ENCODE peak calls at places on chromosome 15, in four cellular contexts. B is brain microvascular endothelial cell, W is GM20000, N is neural crest cell. J is an unnamed sample.

GRCh38 chr15:65286069-65286703 is 497 bp downstream of the PARP16 start:
- DNase-seq in B (no peak), W (no peak), N (no peak), J (peak)

GRCh38 chr15:72203507-72203837 is 5.9 kb upstream of the GRAMD2A start:
- DNase-seq in B (peak), W (no peak), N (no peak), J (no peak)

GRCh38 chr15:85545185-85545584 is 164.8 kb downstream of the AKAP13 start:
- DNase-seq in B (no peak), W (no peak), N (no peak), J (no peak)

GRCh38 chr15:39248204-39248603 is 332.7 kb upstream of the THBS1 start:
- DNase-seq in B (peak), W (no peak), N (no peak), J (no peak)

GRCh38 chr15:36430721-36431265 is 148.6 kb upstream of the CDIN1 start:
- DNase-seq in B (no peak), W (no peak), N (no peak), J (no peak)

GRCh38 chr15:82197734-82198594 is 64.6 kb downstream of the EFL1 start:
- DNase-seq in B (peak), W (peak), N (peak), J (peak)

GRCh38 chr15:76776969-76777368 is 128.2 kb downstream of the SCAPER start:
- DNase-seq in B (no peak), W (no peak), N (no peak), J (no peak)

GRCh38 chr15:89115547-89115946 is 27.3 kb downstream of the ABHD2 start:
- DNase-seq in B (no peak), W (no peak), N (no peak), J (no peak)

GRCh38 chr15:25844542-25844941 is 18.6 kb downstream of the ATP10A start:
- DNase-seq in B (no peak), W (no peak), N (no peak), J (no peak)

GRCh38 chr15:65365229-65365628 is 12.6 kb downstream of the IGDCC3 start:
- DNase-seq in B (no peak), W (no peak), N (no peak), J (no peak)

GRCh38 chr15:68040144-68040543 is 14.0 kb upstream of the PIAS1 start:
- DNase-seq in B (no peak), W (no peak), N (no peak), J (no peak)

GRCh38 chr15:40301467-40302179 is 6.1 kb downstream of the PLCB2 start:
- DNase-seq in B (no peak), W (no peak), N (no peak), J (no peak)

GRCh38 chr15:49242820-49243219 is 72.8 kb downstream of the GALK2 start:
- DNase-seq in B (peak), W (no peak), N (no peak), J (no peak)

GRCh38 chr15:71691322-71691699 is 119.0 kb upstream of the NR2E3 start:
- DNase-seq in B (no peak), W (no peak), N (no peak), J (no peak)

GRCh38 chr15:60155661-60156060 is 151.6 kb downstream of the FOXB1 start:
- DNase-seq in B (peak), W (no peak), N (no peak), J (no peak)

GRCh38 chr15:33639968-33640367 is 328.3 kb upstream of the CHRM5 start:
- DNase-seq in B (no peak), W (no peak), N (no peak), J (no peak)

GRCh38 chr15:45704329-45705249 is 69.8 kb downstream of the SQOR start:
- DNase-seq in B (peak), W (peak), N (peak), J (peak)

GRCh38 chr15:92009162-92009561 is 155.7 kb downstream of the SLCO3A1 start:
- DNase-seq in B (no peak), W (no peak), N (no peak), J (peak)

GRCh38 chr15:52005748-52006701 is 13.0 kb upstream of the MAPK6 start:
- DNase-seq in B (peak), W (peak), N (no peak), J (peak)

GRCh38 chr15:68578175-68578959 is 426 bp upstream of the CORO2B start:
- DNase-seq in B (peak), W (peak), N (peak), J (peak)

GRCh38 chr15:41416162-41416741 is 643 bp upstream of the RTF1 start:
- DNase-seq in B (no peak), W (no peak), N (no peak), J (no peak)

GRCh38 chr15:73858062-73858461 is 15.3 kb upstream of the TBC1D21 start:
- DNase-seq in B (no peak), W (no peak), N (no peak), J (no peak)

GRCh38 chr15:66039117-66039860 is 170.0 kb downstream of the RAB11A start:
- DNase-seq in B (no peak), W (no peak), N (no peak), J (no peak)

GRCh38 chr15:56017920-56018319 is 24.5 kb upstream of the NEDD4 start:
- DNase-seq in B (no peak), W (no peak), N (no peak), J (no peak)
- TF ChIP-seq CTCF in B (peak), W (no peak), N (no peak), J (no peak)

GRCh38 chr15:75760689-75761435 is 48.2 kb upstream of the CSPG4 start:
- DNase-seq in B (no peak), W (no peak), N (no peak), J (no peak)

GRCh38 chr15:75753145-75753544 is 40.5 kb upstream of the CSPG4 start:
- DNase-seq in B (no peak), W (no peak), N (no peak), J (no peak)

GRCh38 chr15:75763137-75763611 is 50.5 kb upstream of the CSPG4 start:
- DNase-seq in B (no peak), W (no peak), N (no peak), J (no peak)

GRCh38 chr15:75761446-75762356 is 49.1 kb upstream of the CSPG4 start:
- DNase-seq in B (no peak), W (no peak), N (no peak), J (no peak)

DNA sequence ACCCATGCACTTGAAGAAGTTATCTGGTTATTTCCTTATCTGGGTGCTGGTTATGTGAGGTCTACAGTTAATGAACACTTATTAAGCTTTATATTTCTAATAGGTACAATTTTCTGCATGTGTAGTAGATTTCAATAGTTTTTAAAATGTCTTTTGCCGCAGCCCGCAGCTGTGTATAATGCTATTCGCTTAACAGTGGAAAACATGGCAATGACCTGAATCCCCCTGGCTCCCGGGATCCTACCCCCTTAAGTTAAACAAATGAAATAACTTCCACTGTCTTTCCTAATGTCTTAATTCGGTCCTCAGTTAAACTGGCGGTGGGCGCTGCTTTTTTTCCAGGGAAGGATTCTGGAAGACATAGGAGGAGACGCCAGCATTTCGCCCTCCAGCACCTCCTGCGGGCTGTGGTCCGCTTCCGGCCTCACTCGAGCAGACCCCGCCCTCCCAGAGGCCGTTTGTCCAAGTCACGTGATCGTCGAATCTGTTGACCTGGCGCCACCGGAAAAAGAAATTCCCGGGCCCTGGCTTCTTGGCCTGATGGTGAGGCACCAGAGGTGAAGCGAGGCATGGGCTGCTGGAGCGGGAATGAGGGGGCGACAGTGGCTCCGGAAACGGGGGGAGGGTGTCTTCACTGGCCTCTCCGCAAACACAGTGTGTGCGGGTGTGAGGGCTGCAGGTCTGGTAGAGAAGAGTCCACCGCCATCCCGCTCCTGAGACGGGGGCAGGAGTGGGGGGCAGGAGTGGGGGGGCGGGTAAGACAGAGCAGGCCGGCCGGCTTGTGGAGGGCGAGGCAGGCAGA is 45.6 kb upstream of the CSPG4 start:
- DNase-seq in B (peak), W (peak), N (peak), J (peak)
- TF ChIP-seq CTCF in B (peak), W (no peak), N (peak), J (no peak)

DNA sequence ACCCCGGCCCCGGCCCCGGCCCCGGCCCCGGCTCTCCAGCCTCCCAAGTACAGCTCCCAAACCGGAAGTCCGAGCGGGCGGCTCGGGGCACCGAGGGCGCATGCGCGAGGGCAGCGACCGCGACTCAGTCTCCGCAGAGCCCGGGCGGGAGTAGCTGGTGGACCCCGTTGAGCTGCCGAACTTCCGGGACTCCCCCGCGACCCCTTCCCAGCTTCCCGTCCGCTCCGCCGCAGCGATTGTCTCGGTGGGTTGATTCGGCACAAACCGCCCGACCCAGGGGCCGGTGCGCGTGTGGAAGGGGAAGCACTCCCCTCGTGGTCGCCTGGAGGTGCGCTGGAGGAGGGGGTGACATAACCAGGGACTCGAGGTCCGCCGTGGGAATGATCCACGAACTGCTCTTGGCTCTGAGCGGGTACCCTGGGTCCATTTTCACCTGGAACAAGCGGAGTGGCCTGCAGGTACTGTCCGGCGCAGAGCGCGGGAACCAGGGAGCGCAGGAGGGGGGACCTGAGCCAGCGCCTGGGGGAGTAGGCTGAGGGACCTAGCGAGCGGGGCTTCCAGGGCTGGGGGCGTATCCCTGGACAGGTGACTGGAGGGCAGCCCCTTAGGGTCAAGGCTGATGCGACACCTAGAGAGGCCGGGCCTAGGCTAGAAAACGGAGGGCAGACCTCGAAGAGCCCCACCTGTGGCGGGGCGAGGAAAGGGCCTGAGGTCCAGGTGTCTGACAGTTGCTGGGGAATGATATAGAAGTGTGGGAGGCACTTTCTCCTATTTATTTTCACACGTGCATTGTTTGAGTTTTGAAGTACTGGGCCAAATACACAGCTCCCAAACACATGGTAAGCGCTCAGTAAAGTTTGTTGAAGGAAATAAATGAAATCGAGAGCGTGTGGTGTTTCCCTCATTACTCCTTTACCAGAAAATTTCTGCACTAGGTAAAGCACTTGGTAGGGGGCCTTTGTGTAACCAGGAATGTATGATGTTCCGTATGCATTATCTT is at the start of the genes TUBGCP4 and ZSCAN29:
- DNase-seq in B (peak), W (peak), N (peak), J (peak)
- TF ChIP-seq CTCF in B (peak), W (peak), N (peak), J (peak)

GRCh38 chr15:94417464-94418293 is 186.3 kb downstream of the MCTP2 start:
- DNase-seq in B (no peak), W (no peak), N (no peak), J (no peak)
- TF ChIP-seq CTCF in B (no peak), W (no peak), N (no peak), J (no peak)

DNA sequence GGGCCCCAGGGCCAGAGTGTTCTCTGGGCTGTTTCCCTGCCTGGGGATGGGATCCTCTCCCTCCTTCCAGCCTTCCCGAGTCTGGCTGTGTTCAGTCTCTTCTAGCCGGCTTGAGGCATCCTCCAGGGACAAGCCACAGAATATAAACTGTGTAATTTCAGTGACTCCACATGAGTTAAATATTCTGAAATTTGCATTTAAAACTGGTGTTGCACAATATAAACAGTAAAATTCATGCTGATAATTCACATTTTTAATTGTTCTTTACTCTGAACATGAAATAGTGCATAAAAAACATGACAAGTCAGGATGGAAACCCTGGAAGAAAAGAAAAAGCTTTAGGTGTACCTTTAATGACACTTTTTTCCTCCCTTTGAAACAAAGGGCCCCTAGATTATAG is 5.2 kb upstream of the TJP1 start:
- DNase-seq in B (no peak), W (peak), N (no peak), J (no peak)
- TF ChIP-seq CTCF in B (no peak), W (no peak), N (no peak), J (no peak)